ENCODE peak calls at places on chromosomes 4 and X, in ten cellular contexts. P is stimulated activated CD4-positive, alpha-beta T cell treated with anti-CD3 and anti-CD28 coated beads, TNF-alpha, amount 100 ng/mL, for 48 hours; L is mesothelial cell of epicardium; Q is posterior vena cava; F is fibroblast of the conjunctiva; R is Daoy; B is HTR-8/SVneo; Y is NCI-H345; G is germinal center; C is CD8-positive, alpha-beta T cell. N is an unnamed sample.

GRCh38 chrX:45479196-45479834 is 278.6 kb upstream of the DIPK2B start:
- DNase-seq in P (no peak), L (no peak), Q (no peak), F (peak; percentile 80), R (peak; percentile 73), B (peak; percentile 3), Y (no peak), G (no peak), C (no peak), N (peak; percentile 65)

GRCh38 chr4:183369073-183369472 is 46.8 kb upstream of the CLDN24 start:
- DNase-seq in P (no peak), L (no peak), Q (peak; percentile 34), F (no peak), R (no peak), B (no peak), Y (no peak), G (no peak), C (no peak), N (no peak)

GRCh38 chr4:17762705-17763104 is 18.7 kb downstream of the FAM184B start:
- DNase-seq in P (no peak), L (no peak), Q (no peak), F (peak; percentile 27), R (no peak), B (no peak), Y (peak; percentile 21), G (no peak), C (no peak), N (peak; percentile 50)

GRCh38 chr4:40212674-40213504 is 16.1 kb downstream of the RHOH start:
- DNase-seq in P (no peak), L (no peak), Q (no peak), F (no peak), R (no peak), B (no peak), Y (no peak), G (no peak), C (no peak), N (no peak)

GRCh38 chrX:134932528-134933217 is 58.1 kb upstream of the SMIM10 start:
- DNase-seq in P (no peak), L (no peak), Q (no peak), F (peak; percentile 5), R (peak; percentile 61), B (no peak), Y (no peak), G (no peak), C (no peak), N (peak; percentile 58)

GRCh38 chrX:152926279-152926678 is 28.4 kb downstream of the ZNF185 start:
- DNase-seq in P (peak; percentile 21), L (no peak), Q (no peak), F (peak; percentile 44), R (peak; percentile 80), B (peak; percentile 53), Y (peak; percentile 64), G (peak; percentile 47), C (peak; percentile 46), N (peak; percentile 65)

GRCh38 chrX:348461-349117 is 30.0 kb upstream of the GTPBP6 start:
- DNase-seq in P (no peak), L (no peak), Q (peak; percentile 37), F (no peak), R (no peak), B (no peak), Y (no peak), G (no peak), C (no peak), N (peak; percentile 50)

GRCh38 chr4:184408021-184408710 is 66.2 kb downstream of the IRF2 start:
- DNase-seq in P (no peak), L (no peak), Q (no peak), F (peak; percentile 53), R (peak; percentile 23), B (peak; percentile 21), Y (no peak), G (no peak), C (no peak), N (peak; percentile 31)

GRCh38 chrX:12563121-12563520 is 228.1 kb upstream of the PRPS2 start:
- DNase-seq in P (no peak), L (no peak), Q (no peak), F (no peak), R (no peak), B (no peak), Y (no peak), G (no peak), C (no peak), N (no peak)

GRCh38 chr4:60605651-60606354 is 594.3 kb upstream of the ADGRL3 start:
- DNase-seq in P (no peak), L (no peak), Q (no peak), F (peak; percentile 61), R (no peak), B (no peak), Y (no peak), G (no peak), C (no peak), N (peak; percentile 13)

GRCh38 chr4:147513051-147513450 is 32.2 kb downstream of the EDNRA start:
- DNase-seq in P (no peak), L (no peak), Q (no peak), F (no peak), R (no peak), B (no peak), Y (no peak), G (no peak), C (no peak), N (no peak)

GRCh38 chr4:108141213-108142045 is 27.3 kb downstream of the LEF1 start:
- DNase-seq in P (no peak), L (no peak), Q (no peak), F (peak; percentile 41), R (no peak), B (no peak), Y (no peak), G (no peak), C (peak; percentile 33), N (no peak)

GRCh38 chrX:276588-277171 is 4.5 kb upstream of the PLCXD1 start:
- DNase-seq in P (no peak), L (no peak), Q (peak; percentile 84), F (no peak), R (peak; percentile 13), B (no peak), Y (no peak), G (peak; percentile 34), C (no peak), N (peak; percentile 90)

GRCh38 chr4:8151165-8151650 is 7.4 kb downstream of the ABLIM2 start:
- DNase-seq in P (no peak), L (no peak), Q (no peak), F (no peak), R (no peak), B (no peak), Y (no peak), G (no peak), C (no peak), N (no peak)

GRCh38 chr4:16627999-16628398 is 270.4 kb downstream of the LDB2 start:
- DNase-seq in P (no peak), L (no peak), Q (no peak), F (peak; percentile 66), R (peak; percentile 11), B (peak; percentile 39), Y (no peak), G (no peak), C (no peak), N (peak; percentile 76)

GRCh38 chrX:23816179-23816578 is 33.2 kb downstream of the SAT1 start:
- DNase-seq in P (no peak), L (no peak), Q (no peak), F (no peak), R (no peak), B (no peak), Y (no peak), G (no peak), C (no peak), N (no peak)

GRCh38 chr4:86934147-86934771 is 552 bp upstream of the AFF1 start:
- DNase-seq in P (no peak), L (no peak), Q (no peak), F (no peak), R (no peak), B (no peak), Y (no peak), G (no peak), C (no peak), N (no peak)